ENCODE peak calls at places on chromosomes 5 and 9, in four cellular contexts. S is heart left ventricle, B is epithelial cell of prostate, Q is NCI-H2081 treated with DMSO at 0.1 percent for 48 hours. R is an unnamed sample.

GRCh38 chr5:111735829-111736228 is 21.2 kb downstream of the NREP start:
- DNase-seq in S (no peak), B (peak; percentile 53), Q (no peak), R (no peak)

GRCh38 chr9:121736964-121737462 is 85.6 kb downstream of the DAB2IP start:
- DNase-seq in S (no peak), B (no peak), Q (no peak), R (no peak)

GRCh38 chr5:90480699-90481098 is 6.0 kb downstream of the POLR3G start:
- DNase-seq in S (no peak), B (no peak), Q (no peak), R (no peak)

GRCh38 chr5:137997726-137998213 is 35.1 kb downstream of the FAM13B start:
- DNase-seq in S (no peak), B (no peak), Q (no peak), R (no peak)

GRCh38 chr5:163447875-163448274 is 10.5 kb downstream of the CCNG1 start:
- DNase-seq in S (no peak), B (no peak), Q (no peak), R (no peak)

GRCh38 chr5:141369994-141370848 is at the start of gene PCDHGB3:
- DNase-seq in S (no peak), B (no peak), Q (no peak), R (no peak)

GRCh38 chr9:101478906-101479305 is 43.3 kb upstream of the ALDOB start:
- DNase-seq in S (no peak), B (no peak), Q (no peak), R (no peak)

GRCh38 chr9:109176963-109177362 is 9.9 kb upstream of the FRRS1L start:
- DNase-seq in S (no peak), B (no peak), Q (no peak), R (no peak)